ENCODE peak calls at places on chromosomes 2 and 18, in seven cellular contexts. Y is cardiac muscle cell; T is tibial artery; K is CD8-positive, alpha-beta T cell; W is RWPE2; A is astrocyte of the spinal cord; L is AG04450. Q is an unnamed sample.

GRCh38 chr2:104852161-104852689 is 1.7 kb upstream of the POU3F3 start:
- DNase-seq in Y (no peak), T (no peak), K (no peak), W (no peak), A (peak), L (no peak), Q (no peak)

GRCh38 chr2:79849949-79850348 is 337.1 kb downstream of the CTNNA2 start:
- DNase-seq in Y (no peak), T (no peak), K (no peak), W (no peak), A (no peak), L (no peak), Q (no peak)

GRCh38 chr2:169768262-169768995 is 30.2 kb upstream of the SSB start:
- DNase-seq in Y (no peak), T (no peak), K (peak), W (no peak), A (no peak), L (no peak), Q (no peak)

GRCh38 chr2:216142540-216142939 is 33.4 kb downstream of the XRCC5 start:
- DNase-seq in Y (no peak), T (no peak), K (no peak), W (no peak), A (peak), L (peak), Q (peak)

GRCh38 chr2:139813340-139813739 is 1033.2 kb upstream of the NXPH2 start:
- DNase-seq in Y (no peak), T (no peak), K (no peak), W (no peak), A (no peak), L (no peak), Q (no peak)

GRCh38 chr2:28477087-28477486 is 18.8 kb upstream of the PLB1 start:
- DNase-seq in Y (no peak), T (no peak), K (no peak), W (no peak), A (no peak), L (no peak), Q (no peak)

GRCh38 chr18:8091042-8091441 is 518.2 kb upstream of the RAB12 start:
- DNase-seq in Y (peak), T (no peak), K (no peak), W (no peak), A (no peak), L (no peak), Q (peak)

GRCh38 chr2:20737505-20737904 is 70.6 kb downstream of the GDF7 start:
- DNase-seq in Y (no peak), T (no peak), K (no peak), W (no peak), A (no peak), L (no peak), Q (no peak)

GRCh38 chr2:223058952-223059716 is 7.1 kb downstream of the KCNE4 start:
- DNase-seq in Y (no peak), T (no peak), K (no peak), W (no peak), A (peak), L (no peak), Q (peak)

GRCh38 chr2:128442053-128442751 is 123.5 kb upstream of the HS6ST1 start:
- DNase-seq in Y (no peak), T (peak), K (peak), W (peak), A (no peak), L (no peak), Q (no peak)

DNA sequence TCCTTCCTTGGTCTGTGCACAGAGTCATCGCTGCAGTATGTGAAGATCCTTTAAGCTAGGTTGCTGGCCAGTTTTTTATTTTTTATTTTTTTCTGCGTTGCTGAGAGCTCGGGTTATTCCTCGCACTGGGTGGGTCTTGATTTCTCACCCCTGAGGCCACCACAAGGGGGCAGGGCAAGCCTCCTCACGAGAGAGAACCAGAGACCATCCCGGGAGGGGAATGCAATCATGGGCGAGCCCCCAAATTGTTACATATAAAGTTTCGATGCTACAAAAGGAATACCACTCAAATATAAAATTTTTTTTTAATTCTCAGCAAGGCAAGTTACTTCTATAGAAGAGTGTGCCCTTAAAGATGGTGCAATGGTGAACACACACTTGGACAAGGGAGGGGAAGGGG is 24.9 kb downstream of the HTR2B start:
- DNase-seq in Y (no peak), T (no peak), K (no peak), W (no peak), A (no peak), L (no peak), Q (no peak)
- TF ChIP-seq CTCF in Y (no peak), T (no peak), K (no peak), W (peak), A (no peak), L (no peak), Q (no peak)

DNA sequence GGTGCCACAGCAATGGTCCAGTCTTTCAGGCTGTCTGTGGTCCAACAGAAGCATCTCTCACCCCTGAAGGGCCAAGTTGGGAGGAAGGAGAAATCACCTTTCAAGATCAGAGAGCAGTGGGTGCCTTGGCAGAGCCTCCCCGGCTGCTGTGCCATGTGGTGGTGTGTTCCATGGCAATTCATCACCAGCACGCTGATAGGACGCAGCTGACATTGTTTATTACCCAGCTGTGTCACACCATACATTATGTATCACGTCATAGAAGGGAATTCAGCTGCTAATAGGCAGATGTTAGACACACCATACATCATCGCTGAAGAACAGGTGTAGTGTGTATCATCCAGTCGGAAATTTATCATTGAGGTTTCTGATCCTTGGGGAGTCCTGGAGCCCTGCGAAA is 29.6 kb upstream of the RPL31 start:
- DNase-seq in Y (no peak), T (no peak), K (no peak), W (no peak), A (no peak), L (no peak), Q (no peak)
- TF ChIP-seq CTCF in Y (no peak), T (no peak), K (no peak), W (no peak), A (no peak), L (no peak), Q (no peak)

GRCh38 chr2:73937899-73938298 is 11.2 kb downstream of the DGUOK start:
- DNase-seq in Y (no peak), T (no peak), K (no peak), W (no peak), A (no peak), L (no peak), Q (no peak)

GRCh38 chr2:73938761-73939352 is 12.2 kb downstream of the DGUOK start:
- DNase-seq in Y (peak), T (no peak), K (no peak), W (no peak), A (peak), L (peak), Q (peak)

GRCh38 chr2:73937103-73937885 is 10.6 kb downstream of the DGUOK start:
- DNase-seq in Y (no peak), T (no peak), K (no peak), W (no peak), A (peak), L (no peak), Q (no peak)

GRCh38 chr2:73942664-73943063 is 16.0 kb downstream of the DGUOK start:
- DNase-seq in Y (no peak), T (no peak), K (no peak), W (no peak), A (no peak), L (no peak), Q (no peak)

DNA sequence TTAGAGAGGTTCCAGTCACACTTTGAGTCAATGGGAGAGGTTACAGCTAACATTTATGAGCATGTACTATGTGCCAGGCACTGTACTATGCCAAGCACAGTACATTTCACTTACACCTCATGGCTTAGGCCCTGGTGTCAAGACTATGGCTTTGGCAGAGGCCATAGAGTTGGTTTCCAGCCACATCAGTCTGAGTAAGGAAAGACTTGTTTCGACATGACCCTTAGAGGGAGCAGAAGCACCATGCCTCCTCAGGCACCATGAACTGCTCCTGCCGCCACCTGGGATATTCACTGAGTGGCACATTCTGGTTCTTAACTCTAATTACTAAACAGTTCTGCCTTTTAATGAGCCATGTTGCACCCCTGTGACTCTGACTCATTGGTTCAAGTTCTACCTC is 12.7 kb downstream of the DGUOK start:
- DNase-seq in Y (peak), T (no peak), K (no peak), W (no peak), A (no peak), L (no peak), Q (peak)
- TF ChIP-seq CTCF in Y (peak), T (no peak), K (peak), W (peak), A (peak), L (peak), Q (peak)

DNA sequence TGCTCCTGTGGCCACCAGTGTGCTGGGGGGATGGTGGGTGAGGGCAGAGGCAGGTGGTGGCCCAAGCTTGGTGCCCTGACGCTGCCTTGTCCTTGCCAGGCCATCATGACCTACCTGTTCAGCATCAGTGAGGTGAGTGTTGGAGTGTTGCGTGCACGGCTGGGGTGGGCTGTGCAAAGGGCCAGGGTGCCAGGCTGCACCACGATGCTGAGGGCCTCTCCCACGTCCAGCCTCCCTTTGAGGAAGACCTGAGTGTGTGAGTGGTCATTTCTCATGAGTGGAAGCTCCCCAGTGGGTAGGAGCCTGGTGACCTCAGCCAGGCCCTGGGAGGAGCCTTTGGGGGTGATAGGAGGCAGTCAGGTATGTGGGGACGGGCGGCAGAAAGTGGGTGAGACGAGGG is 3.2 kb downstream of the NT5DC4 start:
- DNase-seq in Y (no peak), T (no peak), K (no peak), W (no peak), A (no peak), L (no peak), Q (no peak)
- TF ChIP-seq CTCF in Y (no peak), T (no peak), K (no peak), W (no peak), A (no peak), L (no peak), Q (no peak)